ENCODE peak calls at places on chromosomes 16 and 17, in nine cellular contexts. I is right atrium auricular region, R is transverse colon, B is neural progenitor cell, Y is heart right ventricle, U is Peyer's patch, F is neuronal stem cell, N is adrenal gland, Q is OCI-LY7. M is an unnamed sample.

GRCh38 chr16:31201511-31202401 is 804 bp downstream of the PYCARD start:
- DNase-seq in N (no peak), Q (peak; percentile 66), F (no peak), I (no peak), Y (peak; percentile 16), U (peak; percentile 84), R (peak; percentile 85), B (peak; percentile 20), M (peak; percentile 73)

GRCh38 chr17:77571141-77571540 is 387.4 kb upstream of the TNRC6C start:
- DNase-seq in R (no peak), Y (no peak), Q (no peak), U (no peak), N (no peak), B (peak; percentile 93), F (peak; percentile 56), I (no peak), M (peak; percentile 27)

GRCh38 chr17:2042355-2042929 is 620 bp downstream of the OVCA2 start:
- DNase-seq in N (no peak), U (no peak), B (peak; percentile 73), Q (no peak), Y (no peak), F (no peak), I (no peak), R (no peak), M (no peak)

GRCh38 chr16:89363621-89364393 is 126.6 kb downstream of the ANKRD11 start:
- DNase-seq in F (no peak), U (no peak), Y (no peak), B (peak; percentile 48), Q (no peak), R (peak; percentile 51), I (no peak), N (no peak), M (no peak)

GRCh38 chr16:56354746-56355145 is 70.6 kb downstream of the AMFR start:
- DNase-seq in I (peak; percentile 56), N (peak; percentile 10), Q (no peak), F (no peak), B (no peak), U (no peak), R (peak; percentile 2), Y (no peak), M (no peak)

GRCh38 chr17:28675980-28676379 is 14.0 kb downstream of the SUPT6H start:
- DNase-seq in B (no peak), Y (no peak), F (no peak), Q (peak; percentile 56), U (peak; percentile 53), N (no peak), R (peak; percentile 27), I (no peak), M (no peak)

GRCh38 chr17:65362826-65363225 is 198.6 kb downstream of the AXIN2 start:
- DNase-seq in B (no peak), I (no peak), Y (no peak), U (no peak), Q (no peak), F (no peak), R (no peak), N (no peak), M (no peak)

GRCh38 chr16:78034530-78034929 is 12.2 kb downstream of the CLEC3A start:
- DNase-seq in R (no peak), U (no peak), B (no peak), I (no peak), Q (no peak), Y (no peak), N (no peak), F (no peak), M (no peak)

GRCh38 chr16:15552507-15552906 is 90.4 kb downstream of the MARF1 start:
- DNase-seq in Q (no peak), U (no peak), I (no peak), B (no peak), N (no peak), Y (no peak), R (no peak), F (no peak), M (no peak)

GRCh38 chr17:59356543-59357218 is 25.2 kb downstream of the YPEL2 start:
- DNase-seq in B (no peak), Y (no peak), F (no peak), U (no peak), Q (no peak), N (no peak), I (no peak), R (no peak), M (no peak)

GRCh38 chr17:65279456-65279855 is 142.3 kb downstream of the RGS9 start:
- DNase-seq in N (no peak), B (no peak), I (peak; percentile 30), F (no peak), R (no peak), U (no peak), Q (no peak), Y (no peak), M (no peak)

GRCh38 chr16:68146583-68146982 is 61.4 kb downstream of the NFATC3 start:
- DNase-seq in R (no peak), N (no peak), Y (no peak), B (no peak), U (no peak), Q (no peak), F (no peak), I (no peak), M (no peak)

GRCh38 chr17:58786586-58787295 is 31.1 kb downstream of the PPM1E start:
- DNase-seq in N (peak; percentile 81), Y (no peak), F (no peak), R (no peak), I (no peak), B (no peak), U (no peak), Q (no peak), M (no peak)

GRCh38 chr16:27337024-27337423 is 23.2 kb downstream of the IL4R start:
- DNase-seq in N (no peak), Q (no peak), R (no peak), F (no peak), Y (no peak), U (no peak), I (no peak), B (no peak), M (peak; percentile 29)

GRCh38 chr16:391885-392335 is 5.1 kb upstream of the NME4 start:
- DNase-seq in Y (no peak), R (peak; percentile 65), N (peak; percentile 68), F (no peak), I (no peak), B (peak; percentile 75), Q (peak; percentile 65), U (no peak), M (no peak)

GRCh38 chr17:45093444-45094110 is 32.5 kb downstream of the NMT1 start:
- DNase-seq in Q (no peak), N (no peak), Y (peak; percentile 36), F (no peak), R (no peak), B (no peak), I (no peak), U (peak; percentile 52), M (no peak)

GRCh38 chr16:88597856-88598491 is 27.8 kb downstream of the ZC3H18 start:
- DNase-seq in F (no peak), I (no peak), Q (no peak), B (no peak), N (no peak), R (no peak), U (no peak), Y (no peak), M (no peak)

GRCh38 chr16:23668873-23669272 is 9.8 kb upstream of the PLK1 start:
- DNase-seq in N (no peak), I (no peak), F (no peak), B (no peak), Y (no peak), Q (no peak), U (no peak), R (no peak), M (no peak)

GRCh38 chr17:66952031-66952524 is 12.4 kb upstream of the CACNG4 start:
- DNase-seq in Q (no peak), I (no peak), R (peak; percentile 66), B (peak; percentile 16), N (no peak), F (no peak), U (peak; percentile 78), Y (no peak), M (peak; percentile 83)

GRCh38 chr16:64952177-64952576 is 169.7 kb downstream of the CDH11 start:
- DNase-seq in R (no peak), Q (no peak), F (no peak), B (no peak), N (no peak), Y (no peak), U (no peak), I (no peak), M (no peak)

GRCh38 chr17:12977008-12977751 is 40.6 kb downstream of the ELAC2 start:
- DNase-seq in N (no peak), U (no peak), I (no peak), F (no peak), B (peak; percentile 36), Y (no peak), Q (no peak), R (no peak), M (no peak)

GRCh38 chr16:1635070-1635469 is 22.9 kb downstream of the CRAMP1 start:
- DNase-seq in N (no peak), R (no peak), Q (no peak), U (no peak), Y (no peak), F (no peak), B (no peak), I (no peak), M (no peak)

GRCh38 chr17:50192116-50192872 is 9.1 kb downstream of the COL1A1 start:
- DNase-seq in I (no peak), B (no peak), Y (no peak), N (no peak), R (no peak), U (no peak), Q (no peak), F (no peak), M (no peak)
- H3K4me3 ChIP-seq in I (no peak overlapping the region), B (no peak overlapping the region), Y (no peak overlapping the region), N (no peak overlapping the region), R (no peak overlapping the region), U (no peak overlapping the region), Q (no peak overlapping the region), F (no peak overlapping the region), M (no peak overlapping the region)

GRCh38 chr17:41782142-41782541 is 4.4 kb downstream of the JUP start:
- DNase-seq in F (no peak), N (no peak), Y (peak; percentile 74), B (no peak), Q (no peak), I (peak; percentile 83), R (no peak), U (no peak), M (no peak)
- H3K4me1 ChIP-seq in F (peaks cover 19% of the 10 kb centered on the region), N (peaks cover 49% of the 10 kb centered on the region), Y (peaks cover 79% of the 10 kb centered on the region), B (peaks cover 35% of the 10 kb centered on the region), Q (peaks cover 34% of the 10 kb centered on the region), I (no peaks in the 10 kb centered on the region), R (peaks cover 42% of the 10 kb centered on the region), U (peaks cover 13% of the 10 kb centered on the region), M (peaks cover 74% of the 10 kb centered on the region)

GRCh38 chr16:72203401-72203800 is 31.4 kb upstream of the PMFBP1 start:
- DNase-seq in U (no peak), Q (peak; percentile 21), R (peak; percentile 9), Y (peak; percentile 16), B (no peak), N (peak; percentile 65), F (no peak), I (peak; percentile 62), M (no peak)
- H3K27ac ChIP-seq in U (no peak overlapping the region), Q (no peak overlapping the region), R (peak overlapping the region; percentile 69), Y (peak overlapping the region; percentile 39), B (peak overlapping the region; percentile 67), N (peak overlapping the region; percentile 85), F (no peak overlapping the region), I (peak overlapping the region; percentile 58), M (peak overlapping the region; percentile 78)

DNA sequence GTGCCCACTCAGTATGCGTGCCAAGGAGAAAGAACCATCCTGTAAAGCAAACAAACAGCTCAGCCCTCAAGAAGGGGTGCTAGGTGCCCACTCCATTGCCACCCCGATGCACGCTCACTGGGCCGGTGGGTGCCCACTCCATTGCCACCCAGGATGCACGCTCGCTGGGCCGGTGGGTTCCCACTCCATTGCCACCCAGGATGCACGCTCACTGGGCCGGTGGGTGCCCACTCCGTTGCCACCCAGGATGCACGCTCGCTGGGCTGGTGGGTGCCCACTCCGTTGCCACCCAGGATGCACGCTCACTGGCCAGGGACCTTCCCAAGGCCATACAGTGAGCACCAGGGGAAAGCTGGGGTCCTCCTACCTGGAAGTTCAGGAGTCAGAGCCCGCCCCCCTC is 28.1 kb downstream of the HASPIN start:
- DNase-seq in N (no peak), F (no peak), R (no peak), U (no peak), Q (no peak), Y (no peak), B (no peak), I (no peak), M (no peak)
- H3K4me3 ChIP-seq in N (no peak overlapping the region), F (no peak overlapping the region), R (no peak overlapping the region), U (no peak overlapping the region), Q (no peak overlapping the region), Y (no peak overlapping the region), B (no peak overlapping the region), I (no peak overlapping the region), M (no peak overlapping the region)